ENCODE peak calls at places on chromosomes 2 and 18, in four cellular contexts. W is HepG2, L is GM12878, K is K562. U is an unnamed sample.

GRCh38 chr2:155442755-155443372 is 744.4 kb downstream of the KCNJ3 start:
- DNase-seq in W (no peak), L (no peak), K (no peak), U (no peak)

GRCh38 chr2:105196651-105197050 is 44.9 kb upstream of the GPR45 start:
- DNase-seq in L (no peak), K (no peak), W (no peak), U (no peak)

GRCh38 chr2:236167297-236168109 is 683 bp downstream of the GBX2 start:
- DNase-seq in W (no peak), L (no peak), K (peak), U (peak)

GRCh38 chr2:12127639-12128038 is 381.2 kb downstream of the LPIN1 start:
- DNase-seq in W (no peak), L (no peak), K (no peak), U (no peak)

GRCh38 chr2:184336688-184337087 is 261.6 kb upstream of the ZNF804A start:
- DNase-seq in W (no peak), K (no peak), L (no peak), U (no peak)

GRCh38 chr2:51079945-51080344 is 48.0 kb upstream of the NRXN1 start:
- DNase-seq in K (no peak), W (no peak), L (no peak), U (no peak)

GRCh38 chr2:69163109-69163508 is 150.1 kb downstream of the ANTXR1 start:
- DNase-seq in K (no peak), L (peak), W (no peak), U (no peak)

GRCh38 chr2:39381653-39382052 is 55.4 kb downstream of the MAP4K3 start:
- DNase-seq in L (no peak), K (no peak), W (no peak), U (no peak)

GRCh38 chr2:215138466-215138865 is at the start of gene ABCA12:
- DNase-seq in L (no peak), K (no peak), W (no peak), U (no peak)

GRCh38 chr2:108423502-108424251 is 25.3 kb upstream of the GCC2 start:
- DNase-seq in K (no peak), L (no peak), W (peak), U (no peak)

GRCh38 chr2:46590319-46590718 is 111.0 kb downstream of the TMEM247 start:
- DNase-seq in K (no peak), L (no peak), W (no peak), U (no peak)

GRCh38 chr2:150608341-150608740 is 120.9 kb upstream of the RND3 start:
- DNase-seq in K (no peak), W (no peak), L (no peak), U (no peak)

GRCh38 chr18:70188113-70188512 is 17.4 kb downstream of the RTTN start:
- DNase-seq in W (no peak), L (no peak), K (no peak), U (no peak)

GRCh38 chr2:213188971-213189899 is 37.8 kb upstream of the IKZF2 start:
- DNase-seq in W (peak), L (no peak), K (no peak), U (peak)

GRCh38 chr2:230925443-230925878 is 419 bp upstream of the GPR55 start:
- DNase-seq in K (no peak), W (no peak), L (peak), U (no peak)

GRCh38 chr2:144835634-144836351 is 315.9 kb upstream of the ZEB2 start:
- DNase-seq in K (no peak), W (no peak), L (no peak), U (no peak)

GRCh38 chr2:54757496-54757895 is 34.0 kb downstream of the EML6 start:
- DNase-seq in K (no peak), L (no peak), W (no peak), U (no peak)

GRCh38 chr2:207847807-207848544 is 78.3 kb upstream of the FZD5 start:
- DNase-seq in K (no peak), W (peak), L (no peak), U (no peak)

GRCh38 chr2:13558368-13558767 is 841.6 kb downstream of the TRIB2 start:
- DNase-seq in L (no peak), K (no peak), W (peak), U (no peak)

GRCh38 chr2:56680971-56681631 is 497.3 kb downstream of the CCDC85A start:
- DNase-seq in L (no peak), W (no peak), K (no peak), U (no peak)

GRCh38 chr2:166239548-166239947 is 111.7 kb upstream of the SCN1A start:
- DNase-seq in K (no peak), L (no peak), W (no peak), U (no peak)

GRCh38 chr2:232228332-232228731 is 150.2 kb upstream of the ALPP start:
- DNase-seq in K (no peak), L (no peak), W (no peak), U (no peak)

GRCh38 chr2:143246815-143247744 is 117.9 kb downstream of the ARHGAP15 start:
- DNase-seq in L (no peak), W (no peak), K (no peak), U (no peak)

GRCh38 chr2:189261431-189261841 is 81.9 kb upstream of the COL5A2 start:
- DNase-seq in K (no peak), L (no peak), W (no peak), U (no peak)

GRCh38 chr2:30456578-30456977 is 9.5 kb downstream of the LCLAT1 start:
- DNase-seq in K (no peak), L (no peak), W (peak), U (no peak)

GRCh38 chr2:3253913-3254437 is 123.6 kb downstream of the EIPR1 start:
- DNase-seq in W (no peak), L (peak), K (no peak), U (no peak)

GRCh38 chr2:241102239-241102803 is at the start of gene MTERF4:
- DNase-seq in W (peak), K (peak), L (no peak), U (peak)
- TF ChIP-seq JUND in W (peak), K (no peak), L (peak), U (no peak)

GRCh38 chr2:95115418-95115817 is 6.2 kb downstream of the MRPS5 start:
- DNase-seq in L (peak), W (peak), K (peak), U (peak)
- TF ChIP-seq GABPA in L (no peak), W (no peak), K (no peak), U (no peak)

DNA sequence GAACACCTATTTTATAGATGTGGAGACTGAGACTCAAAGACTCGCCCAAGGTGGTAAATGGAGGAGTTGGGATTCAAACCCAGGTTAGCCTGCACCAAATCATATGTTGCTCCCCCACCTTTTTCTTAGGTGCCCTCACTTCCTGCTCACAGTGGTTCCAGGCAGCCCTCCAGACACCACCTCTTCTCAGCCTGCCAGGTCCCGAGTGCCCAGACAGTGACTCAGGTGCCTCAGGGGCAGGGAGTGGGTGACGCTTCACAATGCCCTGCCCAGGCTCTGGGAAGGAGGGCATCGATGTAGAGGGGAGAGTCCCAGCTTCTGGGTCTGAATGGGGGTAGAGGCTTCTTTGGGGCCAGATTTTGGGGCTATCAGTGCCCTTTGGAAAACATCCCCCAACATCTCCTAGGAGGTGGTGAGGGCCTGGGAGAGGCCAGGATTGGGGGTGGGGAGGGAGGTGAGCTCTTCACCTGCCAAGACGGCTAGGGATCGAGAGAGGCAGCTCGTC is 5.2 kb upstream of the DNAJB2 start:
- DNase-seq in K (no peak), L (no peak), W (no peak), U (no peak)
- TF ChIP-seq ZBTB33 in K (no peak), L (no peak), W (no peak), U (no peak)

GRCh38 chr2:8682719-8683667 is 1.1 kb downstream of the ID2 start:
- DNase-seq in L (no peak), W (peak), K (no peak), U (peak)
- TF ChIP-seq JUND in L (no peak), W (no peak), K (no peak), U (no peak)